ENCODE peak calls at places on chromosomes 11 and 22, in eight cellular contexts. H is sigmoid colon, K is bronchial epithelial cell, M is adrenal gland, Y is left ventricle myocardium inferior, X is Calu3, T is mucosa of descending colon, I is mesothelial cell of epicardium. R is an unnamed sample.

GRCh38 chr11:113896156-113896879 is 8.3 kb upstream of the HTR3B start:
- DNase-seq in K (no peak), I (no peak), T (peak; percentile 33), Y (no peak), X (peak; percentile 27), H (no peak), M (peak; percentile 31), R (peak; percentile 59)

GRCh38 chr11:27274854-27275395 is 88.1 kb downstream of the CCDC34 start:
- DNase-seq in K (no peak), Y (no peak), T (no peak), M (peak; percentile 30), X (no peak), H (no peak), I (no peak), R (no peak)

GRCh38 chr22:35961480-35961902 is 67.1 kb downstream of the RBFOX2 start:
- DNase-seq in K (peak; percentile 45), X (peak; percentile 6), I (no peak), H (peak; percentile 80), T (no peak), Y (peak; percentile 20), M (peak; percentile 39), R (peak; percentile 61)

GRCh38 chr11:61103851-61104423 is 1.6 kb downstream of the CD5 start:
- DNase-seq in X (no peak), H (peak; percentile 10), T (no peak), I (no peak), K (no peak), M (no peak), Y (no peak), R (no peak)

GRCh38 chr11:62646825-62647608 is 604 bp upstream of the GANAB start:
- DNase-seq in H (peak; percentile 73), X (no peak), K (no peak), M (no peak), I (no peak), T (peak; percentile 48), Y (no peak), R (no peak)

GRCh38 chr11:10405858-10406592 is 49.0 kb upstream of the AMPD3 start:
- DNase-seq in K (peak; percentile 89), T (no peak), M (peak; percentile 79), X (peak; percentile 74), I (peak; percentile 39), Y (peak; percentile 49), H (peak; percentile 88), R (peak; percentile 93)

GRCh38 chr11:27524155-27524554 is 17.6 kb upstream of the LIN7C start:
- DNase-seq in I (no peak), T (no peak), M (no peak), H (no peak), X (no peak), Y (no peak), K (peak; percentile 71), R (peak; percentile 32)

GRCh38 chr11:100810666-100811065 is 123.6 kb downstream of the ARHGAP42 start:
- DNase-seq in H (no peak), Y (no peak), X (no peak), M (no peak), K (no peak), T (no peak), I (no peak), R (no peak)

GRCh38 chr11:19253149-19253540 is 12.4 kb upstream of the E2F8 start:
- DNase-seq in M (no peak), Y (no peak), T (peak; percentile 58), I (no peak), X (no peak), H (no peak), K (no peak), R (no peak)

GRCh38 chr11:61609970-61610347 is 29.1 kb upstream of the SYT7 start:
- DNase-seq in H (no peak), X (no peak), Y (no peak), I (no peak), T (peak; percentile 56), M (no peak), K (peak; percentile 51), R (no peak)

GRCh38 chr11:69650832-69651344 is 9.9 kb downstream of the CCND1 start:
- DNase-seq in T (peak; percentile 9), Y (no peak), X (no peak), K (no peak), I (no peak), M (no peak), H (peak; percentile 54), R (no peak)

GRCh38 chr22:33438273-33438672 is 380.1 kb upstream of the SYN3 start:
- DNase-seq in K (peak; percentile 99), T (no peak), X (peak; percentile 21), I (peak; percentile 44), M (no peak), H (peak; percentile 74), Y (no peak), R (peak; percentile 77)

GRCh38 chr11:68659158-68659921 is 25.0 kb upstream of the GAL start:
- DNase-seq in T (peak; percentile 22), M (peak; percentile 80), I (peak; percentile 52), K (peak; percentile 44), Y (peak; percentile 66), H (peak; percentile 78), X (no peak), R (peak; percentile 100)

DNA sequence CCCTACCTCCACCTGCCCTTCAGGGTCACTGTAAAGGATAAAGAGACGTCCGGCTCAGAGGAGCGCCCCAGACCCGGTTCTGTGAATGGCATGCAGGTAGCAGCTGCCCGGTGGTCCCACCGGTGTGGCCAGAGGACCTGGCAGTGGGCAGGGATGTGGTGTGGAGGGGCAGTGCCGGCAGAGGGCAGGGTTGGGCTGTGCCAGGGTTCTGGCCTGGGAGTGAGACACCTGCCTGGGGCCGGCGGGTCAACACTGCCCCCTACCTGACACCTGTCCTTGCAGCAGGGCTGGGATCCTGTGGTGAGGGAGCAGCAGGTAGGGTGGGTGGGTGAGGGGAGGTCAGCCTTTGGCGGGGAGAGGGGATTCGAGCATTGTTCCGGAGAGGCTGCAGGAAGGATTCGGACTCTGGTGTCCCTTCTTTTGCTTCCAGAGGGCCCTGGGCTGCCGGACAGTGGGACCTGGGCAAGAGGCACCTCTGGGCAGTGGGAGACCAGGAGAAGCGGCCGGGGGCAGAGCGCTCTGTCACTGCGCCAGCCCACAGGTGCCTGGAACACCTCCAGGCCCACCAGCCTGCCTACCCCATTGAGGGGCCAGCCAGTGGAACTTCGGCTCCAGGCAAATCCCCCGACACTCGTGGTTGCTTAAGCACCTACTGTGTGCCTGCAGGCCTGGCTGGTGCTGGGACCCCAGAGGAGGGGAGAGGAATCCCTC is 1.6 kb upstream of the PHLDA2 start:
- DNase-seq in I (peak; percentile 27), X (peak; percentile 99), M (peak; percentile 69), T (peak; percentile 95), H (peak; percentile 71), Y (peak; percentile 51), K (peak; percentile 80), R (peak; percentile 46)
- TF ChIP-seq CTCF in I (no peak), X (peak; percentile 93), M (peak; percentile 58), T (peak; percentile 75), H (peak; percentile 37), Y (peak; percentile 61), K (peak; percentile 98), R (peak; percentile 57)

DNA sequence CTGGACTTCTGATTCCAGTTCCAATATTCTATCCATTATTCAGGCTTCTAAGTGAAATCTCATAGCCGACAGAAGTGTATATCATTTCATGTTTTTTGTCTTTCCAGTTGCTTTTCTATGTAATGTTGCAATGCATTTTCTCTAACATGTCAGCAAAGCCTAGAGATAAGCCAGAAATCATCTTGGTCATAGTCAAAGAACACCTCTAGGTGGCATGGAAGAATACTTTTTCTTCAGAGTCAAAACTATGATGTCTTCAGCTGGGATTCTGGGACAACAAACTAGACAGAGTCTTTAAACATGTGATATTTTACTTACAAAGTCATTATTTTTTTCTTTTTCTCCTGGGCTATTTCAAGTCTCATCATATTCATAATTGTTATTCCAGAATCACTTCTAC is 4.4 kb downstream of the GAS2 start:
- DNase-seq in K (peak; percentile 55), X (no peak), T (no peak), M (no peak), H (no peak), I (no peak), Y (no peak), R (peak; percentile 13)
- TF ChIP-seq CTCF in K (peak; percentile 33), X (no peak), T (no peak), M (no peak), H (no peak), I (peak; percentile 28), Y (peak; percentile 32), R (no peak)

GRCh38 chr22:34645375-34645774 is 420.6 kb upstream of the ISX start:
- DNase-seq in K (no peak), X (no peak), M (no peak), T (no peak), H (no peak), Y (no peak), I (no peak), R (no peak)
- TF ChIP-seq CTCF in K (no peak), X (no peak), M (no peak), T (no peak), H (no peak), Y (no peak), I (no peak), R (no peak)

GRCh38 chr22:23193882-23194281 is 13.6 kb downstream of the BCR start:
- DNase-seq in I (no peak), H (no peak), M (no peak), X (no peak), Y (no peak), K (no peak), T (no peak), R (no peak)

GRCh38 chr22:23190526-23190925 is 10.2 kb downstream of the BCR start:
- DNase-seq in M (no peak), X (no peak), I (no peak), H (no peak), K (no peak), T (no peak), Y (peak; percentile 27), R (no peak)

GRCh38 chr22:23192133-23192532 is 11.8 kb downstream of the BCR start:
- DNase-seq in M (peak; percentile 49), I (no peak), Y (no peak), K (peak; percentile 62), T (no peak), H (no peak), X (peak; percentile 39), R (no peak)

GRCh38 chr22:23193420-23193819 is 13.1 kb downstream of the BCR start:
- DNase-seq in I (no peak), M (no peak), T (no peak), Y (no peak), H (no peak), X (no peak), K (no peak), R (no peak)

DNA sequence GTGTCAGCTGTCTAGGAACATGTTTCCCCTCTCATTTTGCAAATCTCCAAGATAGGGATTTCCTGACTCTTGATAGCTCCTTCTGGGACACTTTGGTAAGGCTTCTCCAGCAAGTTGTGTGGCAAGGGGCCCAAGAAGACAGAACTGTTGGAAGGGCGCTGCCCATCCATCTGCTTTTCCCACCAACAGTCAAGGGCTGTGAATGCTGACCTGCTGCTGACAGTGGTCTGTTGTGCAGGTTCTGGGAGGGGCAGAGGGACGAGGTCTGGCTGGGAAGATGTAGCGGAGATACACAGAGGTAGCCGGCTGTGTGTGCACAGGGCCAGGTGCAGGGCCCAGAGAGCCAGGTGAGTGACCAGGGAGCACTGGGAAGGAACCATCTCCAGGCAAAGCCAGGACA is 12.2 kb downstream of the BCR start:
- DNase-seq in H (no peak), M (no peak), T (no peak), X (no peak), I (no peak), K (no peak), Y (no peak), R (no peak)
- TF ChIP-seq CTCF in H (no peak), M (no peak), T (no peak), X (no peak), I (no peak), K (no peak), Y (no peak), R (no peak)

GRCh38 chr11:77471520-77472234 is 2.2 kb downstream of the PAK1 start:
- DNase-seq in I (no peak), M (no peak), X (peak; percentile 76), T (no peak), K (peak; percentile 73), H (no peak), Y (no peak), R (peak; percentile 22)
- TF ChIP-seq CTCF in I (peak; percentile 33), M (no peak), X (peak; percentile 21), T (no peak), K (peak; percentile 12), H (no peak), Y (no peak), R (peak; percentile 41)